ENCODE peak calls at places on chromosomes 1 and 21, in eight cellular contexts. S, A, W, J, R, M, Q and H are unnamed samples.

GRCh38 chr1:29500041-29500440 is 263.7 kb downstream of the PTPRU start:
- DNase-seq in S (no peak), A (no peak), W (no peak), J (no peak), R (no peak), M (no peak), Q (no peak), H (no peak)

GRCh38 chr1:84430519-84430918 is 32.2 kb downstream of the DNASE2B start:
- DNase-seq in S (no peak), A (no peak), W (no peak), J (no peak), R (no peak), M (no peak), Q (no peak), H (no peak)

GRCh38 chr1:17923684-17924083 is 168.6 kb downstream of the ACTL8 start:
- DNase-seq in S (no peak), A (no peak), W (no peak), J (peak), R (peak), M (no peak), Q (no peak), H (no peak)

GRCh38 chr1:3319874-3320245 is 134.6 kb upstream of the ARHGEF16 start:
- DNase-seq in S (no peak), A (peak), W (peak), J (peak), R (no peak), M (peak), Q (peak), H (peak)

GRCh38 chr1:67578397-67579020 is 106.5 kb upstream of the GADD45A start:
- DNase-seq in S (no peak), A (no peak), W (no peak), J (no peak), R (no peak), M (no peak), Q (no peak), H (no peak)

GRCh38 chr1:207020709-207021107 is 11.8 kb downstream of the C1orf116 start:
- DNase-seq in S (no peak), A (no peak), W (peak), J (no peak), R (no peak), M (peak), Q (no peak), H (no peak)

GRCh38 chr1:17340358-17340757 is 31.6 kb upstream of the PADI6 start:
- DNase-seq in S (no peak), A (no peak), W (no peak), J (no peak), R (no peak), M (peak), Q (no peak), H (no peak)

GRCh38 chr21:26834181-26834945 is 10.8 kb downstream of the ADAMTS1 start:
- DNase-seq in S (no peak), A (peak), W (peak), J (no peak), R (no peak), M (peak), Q (peak), H (no peak)

GRCh38 chr1:225909477-225909876 is 14.6 kb downstream of the PYCR2 start:
- DNase-seq in S (no peak), A (no peak), W (no peak), J (no peak), R (no peak), M (no peak), Q (no peak), H (no peak)

GRCh38 chr1:242556276-242556675 is 31.8 kb upstream of the PLD5 start:
- DNase-seq in S (no peak), A (no peak), W (no peak), J (no peak), R (no peak), M (no peak), Q (no peak), H (no peak)

GRCh38 chr21:22250355-22250754 is 1252.1 kb downstream of the NCAM2 start:
- DNase-seq in S (no peak), A (no peak), W (no peak), J (no peak), R (no peak), M (no peak), Q (no peak), H (no peak)

GRCh38 chr1:21552715-21553114 is 43.5 kb downstream of the ALPL start:
- DNase-seq in S (no peak), A (peak), W (peak), J (no peak), R (no peak), M (peak), Q (peak), H (no peak)

GRCh38 chr1:112509005-112509659 is 367 bp downstream of the WNT2B start:
- DNase-seq in S (no peak), A (no peak), W (no peak), J (no peak), R (no peak), M (no peak), Q (no peak), H (no peak)

GRCh38 chr21:19076031-19076430 is 672.4 kb upstream of the TMPRSS15 start:
- DNase-seq in S (no peak), A (no peak), W (no peak), J (no peak), R (no peak), M (no peak), Q (no peak), H (no peak)

GRCh38 chr1:149888160-149888998 is 11.0 kb upstream of the BOLA1 start:
- DNase-seq in S (peak), A (peak), W (peak), J (peak), R (peak), M (peak), Q (peak), H (peak)

GRCh38 chr1:107897428-107898339 is 67.3 kb downstream of the VAV3 start:
- DNase-seq in S (no peak), A (no peak), W (no peak), J (no peak), R (no peak), M (no peak), Q (peak), H (no peak)